ENCODE peak calls at places on chromosomes 16 and 17, in four cellular contexts. B is stimulated activated CD4-positive, alpha-beta T cell treated with anti-CD3 and anti-CD28 coated beads, Interleukin-1b, Interleukin-23, amount 100 ng/mL, for 24 hours; K is activated gamma-delta T cell treated with anti-CD3 and anti-CD28 coated beads, Interleukin-2, amount 50 U/mL, for 16 hours; D is aorta. C is an unnamed sample.

GRCh38 chr16:47519543-47519942 is 58.4 kb downstream of the PHKB start:
- DNase-seq in K (no peak), B (no peak), D (no peak), C (no peak)

GRCh38 chr17:37674511-37674910 is 31.3 kb upstream of the DDX52 start:
- DNase-seq in K (no peak), D (no peak), B (no peak), C (no peak)

GRCh38 chr17:81332949-81333570 is 38.0 kb upstream of the SLC38A10 start:
- DNase-seq in K (no peak), D (no peak), B (no peak), C (no peak)

GRCh38 chr16:1543085-1543896 is 9.8 kb downstream of the TMEM204 start:
- DNase-seq in D (peak), K (no peak), B (peak), C (peak)

GRCh38 chr17:51853857-51854256 is 304.7 kb downstream of the CA10 start:
- DNase-seq in B (no peak), D (no peak), K (no peak), C (no peak)

GRCh38 chr16:16138034-16138635 is 85.2 kb downstream of the ABCC6 start:
- DNase-seq in K (no peak), D (peak), B (no peak), C (no peak)

GRCh38 chr17:41962111-41962510 is 4.5 kb upstream of the CNP start:
- DNase-seq in D (no peak), B (no peak), K (no peak), C (no peak)

GRCh38 chr16:83125999-83126568 is 499.3 kb downstream of the CDH13 start:
- DNase-seq in B (no peak), K (no peak), D (no peak), C (no peak)

GRCh38 chr16:3690470-3690918 is 26.8 kb downstream of the TRAP1 start:
- DNase-seq in K (peak), D (peak), B (peak), C (peak)

C was measured in islet precursor cell.